ENCODE peak calls at places on chromosomes 5 and 9, in ten cellular contexts. One of them, this sample, is unnamed.

GRCh38 chr5:28156981-28157380 is 1118.6 kb upstream of the CDH9 start:
- DNase-seq in NCI-H774: no peak
- DNase-seq in T-cell: no peak
- DNase-seq in stimulated activated CD8-positive, alpha-beta memory T cell treated with anti-CD3 and anti-CD28 coated beads, Interleukin-4, amount 100 ng/mL, for 1 hour: no peak
- DNase-seq in skeletal muscle cell: peak
- DNase-seq in AG08395: no peak
- DNase-seq in fibroblast of pulmonary artery: peak
- DNase-seq in hepatic stellate cell: no peak
- DNase-seq in ACHN: no peak
- DNase-seq in CD8-positive, alpha-beta memory T cell: no peak
- DNase-seq in this sample: no peak

GRCh38 chr9:90526386-90526785 is 116.2 kb downstream of the DIRAS2 start:
- DNase-seq in hepatic stellate cell: no peak
- DNase-seq in skeletal muscle cell: no peak
- DNase-seq in NCI-H774: no peak
- DNase-seq in stimulated activated CD8-positive, alpha-beta memory T cell treated with anti-CD3 and anti-CD28 coated beads, Interleukin-4, amount 100 ng/mL, for 1 hour: no peak
- DNase-seq in CD8-positive, alpha-beta memory T cell: no peak
- DNase-seq in T-cell: no peak
- DNase-seq in AG08395: no peak
- DNase-seq in ACHN: no peak
- DNase-seq in fibroblast of pulmonary artery: no peak
- DNase-seq in this sample: no peak

GRCh38 chr9:109856785-109857184 is 76.8 kb downstream of the PALM2AKAP2 start:
- DNase-seq in CD8-positive, alpha-beta memory T cell: no peak
- DNase-seq in fibroblast of pulmonary artery: peak
- DNase-seq in skeletal muscle cell: no peak
- DNase-seq in NCI-H774: no peak
- DNase-seq in hepatic stellate cell: no peak
- DNase-seq in AG08395: peak
- DNase-seq in T-cell: no peak
- DNase-seq in ACHN: no peak
- DNase-seq in stimulated activated CD8-positive, alpha-beta memory T cell treated with anti-CD3 and anti-CD28 coated beads, Interleukin-4, amount 100 ng/mL, for 1 hour: no peak
- DNase-seq in this sample: no peak

GRCh38 chr5:175692996-175693700 is 35.3 kb downstream of the HRH2 start:
- DNase-seq in T-cell: no peak
- DNase-seq in ACHN: no peak
- DNase-seq in stimulated activated CD8-positive, alpha-beta memory T cell treated with anti-CD3 and anti-CD28 coated beads, Interleukin-4, amount 100 ng/mL, for 1 hour: no peak
- DNase-seq in CD8-positive, alpha-beta memory T cell: no peak
- DNase-seq in AG08395: no peak
- DNase-seq in skeletal muscle cell: no peak
- DNase-seq in hepatic stellate cell: no peak
- DNase-seq in NCI-H774: no peak
- DNase-seq in fibroblast of pulmonary artery: no peak
- DNase-seq in this sample: no peak

GRCh38 chr5:161096006-161096405 is 244.0 kb upstream of the ATP10B start:
- DNase-seq in T-cell: no peak
- DNase-seq in hepatic stellate cell: no peak
- DNase-seq in fibroblast of pulmonary artery: no peak
- DNase-seq in AG08395: no peak
- DNase-seq in ACHN: no peak
- DNase-seq in skeletal muscle cell: no peak
- DNase-seq in CD8-positive, alpha-beta memory T cell: no peak
- DNase-seq in stimulated activated CD8-positive, alpha-beta memory T cell treated with anti-CD3 and anti-CD28 coated beads, Interleukin-4, amount 100 ng/mL, for 1 hour: no peak
- DNase-seq in NCI-H774: peak
- DNase-seq in this sample: no peak

GRCh38 chr9:135079676-135080075 is 7.8 kb upstream of the OLFM1 start:
- DNase-seq in CD8-positive, alpha-beta memory T cell: no peak
- DNase-seq in NCI-H774: no peak
- DNase-seq in fibroblast of pulmonary artery: no peak
- DNase-seq in T-cell: no peak
- DNase-seq in skeletal muscle cell: no peak
- DNase-seq in hepatic stellate cell: no peak
- DNase-seq in stimulated activated CD8-positive, alpha-beta memory T cell treated with anti-CD3 and anti-CD28 coated beads, Interleukin-4, amount 100 ng/mL, for 1 hour: no peak
- DNase-seq in ACHN: no peak
- DNase-seq in AG08395: no peak
- DNase-seq in this sample: no peak

GRCh38 chr9:89340332-89340731 is 22.0 kb downstream of the SECISBP2 start:
- DNase-seq in hepatic stellate cell: no peak
- DNase-seq in CD8-positive, alpha-beta memory T cell: no peak
- DNase-seq in T-cell: no peak
- DNase-seq in stimulated activated CD8-positive, alpha-beta memory T cell treated with anti-CD3 and anti-CD28 coated beads, Interleukin-4, amount 100 ng/mL, for 1 hour: no peak
- DNase-seq in ACHN: no peak
- DNase-seq in fibroblast of pulmonary artery: no peak
- DNase-seq in AG08395: no peak
- DNase-seq in NCI-H774: no peak
- DNase-seq in skeletal muscle cell: no peak
- DNase-seq in this sample: no peak

GRCh38 chr9:76873056-76873792 is 32.7 kb downstream of the PRUNE2 start:
- DNase-seq in hepatic stellate cell: no peak
- DNase-seq in AG08395: no peak
- DNase-seq in stimulated activated CD8-positive, alpha-beta memory T cell treated with anti-CD3 and anti-CD28 coated beads, Interleukin-4, amount 100 ng/mL, for 1 hour: no peak
- DNase-seq in skeletal muscle cell: peak
- DNase-seq in NCI-H774: peak
- DNase-seq in ACHN: no peak
- DNase-seq in T-cell: no peak
- DNase-seq in fibroblast of pulmonary artery: peak
- DNase-seq in CD8-positive, alpha-beta memory T cell: no peak
- DNase-seq in this sample: no peak

GRCh38 chr5:5342784-5343183 is 79.7 kb upstream of the ICE1 start:
- DNase-seq in stimulated activated CD8-positive, alpha-beta memory T cell treated with anti-CD3 and anti-CD28 coated beads, Interleukin-4, amount 100 ng/mL, for 1 hour: no peak
- DNase-seq in hepatic stellate cell: no peak
- DNase-seq in fibroblast of pulmonary artery: peak
- DNase-seq in ACHN: no peak
- DNase-seq in AG08395: peak
- DNase-seq in CD8-positive, alpha-beta memory T cell: no peak
- DNase-seq in skeletal muscle cell: peak
- DNase-seq in T-cell: no peak
- DNase-seq in NCI-H774: no peak
- DNase-seq in this sample: no peak

GRCh38 chr9:18906656-18907395 is 126.2 kb downstream of the SAXO1 start:
- DNase-seq in AG08395: peak
- DNase-seq in fibroblast of pulmonary artery: peak
- DNase-seq in NCI-H774: no peak
- DNase-seq in T-cell: no peak
- DNase-seq in skeletal muscle cell: peak
- DNase-seq in CD8-positive, alpha-beta memory T cell: no peak
- DNase-seq in hepatic stellate cell: peak
- DNase-seq in ACHN: peak
- DNase-seq in stimulated activated CD8-positive, alpha-beta memory T cell treated with anti-CD3 and anti-CD28 coated beads, Interleukin-4, amount 100 ng/mL, for 1 hour: no peak
- DNase-seq in this sample: no peak

GRCh38 chr5:112762113-112762810 is 24.6 kb downstream of the APC start:
- DNase-seq in hepatic stellate cell: peak
- DNase-seq in fibroblast of pulmonary artery: peak
- DNase-seq in ACHN: peak
- DNase-seq in CD8-positive, alpha-beta memory T cell: no peak
- DNase-seq in T-cell: no peak
- DNase-seq in stimulated activated CD8-positive, alpha-beta memory T cell treated with anti-CD3 and anti-CD28 coated beads, Interleukin-4, amount 100 ng/mL, for 1 hour: no peak
- DNase-seq in NCI-H774: no peak
- DNase-seq in AG08395: peak
- DNase-seq in skeletal muscle cell: no peak
- DNase-seq in this sample: no peak

GRCh38 chr9:87829756-87830155 is 52.9 kb upstream of the SPATA31E1 start:
- DNase-seq in stimulated activated CD8-positive, alpha-beta memory T cell treated with anti-CD3 and anti-CD28 coated beads, Interleukin-4, amount 100 ng/mL, for 1 hour: no peak
- DNase-seq in fibroblast of pulmonary artery: peak
- DNase-seq in T-cell: no peak
- DNase-seq in skeletal muscle cell: no peak
- DNase-seq in AG08395: no peak
- DNase-seq in NCI-H774: no peak
- DNase-seq in hepatic stellate cell: no peak
- DNase-seq in ACHN: no peak
- DNase-seq in CD8-positive, alpha-beta memory T cell: no peak
- DNase-seq in this sample: no peak

GRCh38 chr5:65707663-65708062 is 14.2 kb downstream of the SGTB start:
- DNase-seq in NCI-H774: no peak
- DNase-seq in AG08395: no peak
- DNase-seq in skeletal muscle cell: no peak
- DNase-seq in fibroblast of pulmonary artery: no peak
- DNase-seq in hepatic stellate cell: no peak
- DNase-seq in stimulated activated CD8-positive, alpha-beta memory T cell treated with anti-CD3 and anti-CD28 coated beads, Interleukin-4, amount 100 ng/mL, for 1 hour: no peak
- DNase-seq in ACHN: no peak
- DNase-seq in T-cell: no peak
- DNase-seq in CD8-positive, alpha-beta memory T cell: no peak
- DNase-seq in this sample: no peak

GRCh38 chr5:143695244-143695885 is 116.6 kb upstream of the HMHB1 start:
- DNase-seq in AG08395: no peak
- DNase-seq in fibroblast of pulmonary artery: peak
- DNase-seq in NCI-H774: no peak
- DNase-seq in T-cell: no peak
- DNase-seq in stimulated activated CD8-positive, alpha-beta memory T cell treated with anti-CD3 and anti-CD28 coated beads, Interleukin-4, amount 100 ng/mL, for 1 hour: no peak
- DNase-seq in CD8-positive, alpha-beta memory T cell: no peak
- DNase-seq in ACHN: no peak
- DNase-seq in skeletal muscle cell: no peak
- DNase-seq in hepatic stellate cell: peak
- DNase-seq in this sample: no peak

GRCh38 chr9:134895849-134896833 is 15.5 kb downstream of the FCN2 start:
- DNase-seq in stimulated activated CD8-positive, alpha-beta memory T cell treated with anti-CD3 and anti-CD28 coated beads, Interleukin-4, amount 100 ng/mL, for 1 hour: no peak
- DNase-seq in T-cell: no peak
- DNase-seq in fibroblast of pulmonary artery: peak
- DNase-seq in CD8-positive, alpha-beta memory T cell: no peak
- DNase-seq in AG08395: peak
- DNase-seq in skeletal muscle cell: peak
- DNase-seq in ACHN: no peak
- DNase-seq in NCI-H774: no peak
- DNase-seq in hepatic stellate cell: peak
- DNase-seq in this sample: no peak

GRCh38 chr9:123972618-123973017 is 39.0 kb upstream of the LHX2 start:
- DNase-seq in hepatic stellate cell: no peak
- DNase-seq in fibroblast of pulmonary artery: no peak
- DNase-seq in CD8-positive, alpha-beta memory T cell: no peak
- DNase-seq in AG08395: no peak
- DNase-seq in skeletal muscle cell: no peak
- DNase-seq in T-cell: no peak
- DNase-seq in ACHN: no peak
- DNase-seq in stimulated activated CD8-positive, alpha-beta memory T cell treated with anti-CD3 and anti-CD28 coated beads, Interleukin-4, amount 100 ng/mL, for 1 hour: no peak
- DNase-seq in NCI-H774: no peak
- DNase-seq in this sample: no peak

GRCh38 chr9:108525214-108525613 is 330.6 kb downstream of the ACTL7B start:
- DNase-seq in skeletal muscle cell: no peak
- DNase-seq in CD8-positive, alpha-beta memory T cell: no peak
- DNase-seq in hepatic stellate cell: no peak
- DNase-seq in NCI-H774: no peak
- DNase-seq in stimulated activated CD8-positive, alpha-beta memory T cell treated with anti-CD3 and anti-CD28 coated beads, Interleukin-4, amount 100 ng/mL, for 1 hour: no peak
- DNase-seq in T-cell: no peak
- DNase-seq in AG08395: no peak
- DNase-seq in ACHN: no peak
- DNase-seq in fibroblast of pulmonary artery: no peak
- DNase-seq in this sample: no peak